ENCODE peak calls at places on chromosomes 12 and 14, in five cellular contexts. O is suprapubic skin, P is sigmoid colon, X is SK-N-SH, T is endothelial cell of umbilical vein. V is an unnamed sample.

GRCh38 chr12:118103231-118103600 is 595 bp downstream of the VSIG10 start:
- DNase-seq in P (peak; percentile 66), X (no peak), T (peak; percentile 43), O (peak; percentile 69), V (peak; percentile 31)

GRCh38 chr12:131830335-131831020 is 2.3 kb downstream of the MMP17 start:
- DNase-seq in X (peak; percentile 87), O (peak; percentile 87), P (peak; percentile 92), T (peak; percentile 70), V (peak; percentile 62)

GRCh38 chr12:42094277-42094676 is 50.4 kb downstream of the GXYLT1 start:
- DNase-seq in T (peak; percentile 39), X (no peak), P (no peak), O (no peak), V (no peak)

GRCh38 chr12:109598428-109598854 is 24.8 kb downstream of the MVK start:
- DNase-seq in X (peak; percentile 62), P (no peak), O (no peak), T (no peak), V (no peak)

GRCh38 chr14:61891251-61891650 is 129.0 kb downstream of the SNAPC1 start:
- DNase-seq in O (no peak), P (no peak), X (no peak), T (peak; percentile 14), V (no peak)

GRCh38 chr12:53481957-53482586 is 17.2 kb downstream of the MAP3K12 start:
- DNase-seq in O (no peak), P (peak; percentile 68), T (no peak), X (peak; percentile 60), V (no peak)

GRCh38 chr14:72513994-72514659 is 379.8 kb downstream of the DPF3 start:
- DNase-seq in P (no peak), T (peak; percentile 42), O (no peak), X (peak; percentile 50), V (no peak)

GRCh38 chr12:47881826-47882427 is 22.9 kb downstream of the VDR start:
- DNase-seq in X (no peak), P (peak; percentile 74), O (peak; percentile 86), T (no peak), V (no peak)

GRCh38 chr14:37992489-37992888 is 215.2 kb upstream of the SSTR1 start:
- DNase-seq in O (no peak), T (no peak), X (no peak), P (no peak), V (no peak)

GRCh38 chr14:73237219-73237785 is at the start of gene PAPLN:
- DNase-seq in P (peak; percentile 80), O (no peak), X (peak; percentile 73), T (no peak), V (peak; percentile 61)

GRCh38 chr14:35438910-35439713 is 34.6 kb upstream of the NFKBIA start:
- DNase-seq in P (no peak), T (no peak), X (peak; percentile 19), O (no peak), V (no peak)

GRCh38 chr12:64080319-64081008 is 141.6 kb downstream of the KICS2 start:
- DNase-seq in O (no peak), T (no peak), P (no peak), X (no peak), V (peak; percentile 52)

GRCh38 chr14:68978550-68978911 is 571 bp downstream of the ACTN1 start:
- DNase-seq in X (peak; percentile 79), T (peak; percentile 33), O (peak; percentile 79), P (peak; percentile 88), V (peak; percentile 66)

GRCh38 chr12:6171409-6172015 is 28.7 kb upstream of the CD9 start:
- DNase-seq in O (no peak), P (peak; percentile 69), X (no peak), T (peak; percentile 99), V (no peak)

GRCh38 chr12:120858306-120859088 is 45.7 kb downstream of the SPPL3 start:
- DNase-seq in P (no peak), O (no peak), T (no peak), X (no peak), V (no peak)

GRCh38 chr12:132774159-132774558 is 12.5 kb upstream of the ANKLE2 start:
- DNase-seq in O (no peak), P (no peak), X (no peak), T (no peak), V (no peak)

GRCh38 chr12:32568241-32568640 is 110.9 kb upstream of the DNM1L start:
- DNase-seq in X (no peak), O (no peak), P (no peak), T (peak; percentile 87), V (no peak)

GRCh38 chr12:87930652-87931051 is 98.5 kb downstream of the C12orf50 start:
- DNase-seq in O (no peak), T (no peak), P (no peak), X (no peak), V (no peak)

GRCh38 chr12:50174971-50175715 is 8.0 kb upstream of the CERS5 start:
- DNase-seq in O (no peak), T (peak; percentile 87), X (peak; percentile 64), P (no peak), V (no peak)

GRCh38 chr12:65505321-65506121 is 227.0 kb downstream of the MSRB3 start:
- DNase-seq in X (no peak), O (no peak), T (no peak), P (no peak), V (no peak)

GRCh38 chr12:10750385-10750727 is 27.2 kb upstream of the YBX3 start:
- DNase-seq in P (no peak), X (no peak), T (no peak), O (no peak), V (no peak)

GRCh38 chr12:10753066-10753465 is 29.9 kb upstream of the YBX3 start:
- DNase-seq in O (no peak), X (no peak), T (no peak), P (no peak), V (no peak)

GRCh38 chr12:10759657-10760056 is 36.5 kb upstream of the YBX3 start:
- DNase-seq in X (no peak), O (no peak), P (no peak), T (no peak), V (no peak)

DNA sequence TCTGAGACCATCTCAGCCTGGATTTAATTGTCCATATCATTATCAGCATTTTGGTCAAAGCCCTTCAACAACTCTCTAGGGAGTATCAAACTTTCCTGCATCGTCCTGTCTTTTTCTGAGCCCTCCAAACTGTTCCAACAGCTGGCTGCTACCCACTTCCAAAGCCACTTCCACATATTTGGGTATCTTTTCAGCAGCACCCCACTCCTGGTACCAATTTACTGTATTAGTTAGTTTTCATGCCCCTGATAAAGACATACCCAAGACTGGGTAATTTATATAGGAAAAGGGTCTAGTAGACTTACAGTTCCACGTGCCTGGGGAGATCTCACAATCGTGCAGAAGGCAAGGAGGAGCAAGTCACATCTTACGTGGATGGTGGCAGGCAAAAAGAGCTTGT is 33.1 kb upstream of the YBX3 start:
- DNase-seq in X (no peak), O (no peak), T (no peak), P (no peak), V (no peak)
- TF ChIP-seq POLR2AphosphoS5 in X (no peak), O (no peak), T (no peak), P (no peak), V (no peak)

DNA sequence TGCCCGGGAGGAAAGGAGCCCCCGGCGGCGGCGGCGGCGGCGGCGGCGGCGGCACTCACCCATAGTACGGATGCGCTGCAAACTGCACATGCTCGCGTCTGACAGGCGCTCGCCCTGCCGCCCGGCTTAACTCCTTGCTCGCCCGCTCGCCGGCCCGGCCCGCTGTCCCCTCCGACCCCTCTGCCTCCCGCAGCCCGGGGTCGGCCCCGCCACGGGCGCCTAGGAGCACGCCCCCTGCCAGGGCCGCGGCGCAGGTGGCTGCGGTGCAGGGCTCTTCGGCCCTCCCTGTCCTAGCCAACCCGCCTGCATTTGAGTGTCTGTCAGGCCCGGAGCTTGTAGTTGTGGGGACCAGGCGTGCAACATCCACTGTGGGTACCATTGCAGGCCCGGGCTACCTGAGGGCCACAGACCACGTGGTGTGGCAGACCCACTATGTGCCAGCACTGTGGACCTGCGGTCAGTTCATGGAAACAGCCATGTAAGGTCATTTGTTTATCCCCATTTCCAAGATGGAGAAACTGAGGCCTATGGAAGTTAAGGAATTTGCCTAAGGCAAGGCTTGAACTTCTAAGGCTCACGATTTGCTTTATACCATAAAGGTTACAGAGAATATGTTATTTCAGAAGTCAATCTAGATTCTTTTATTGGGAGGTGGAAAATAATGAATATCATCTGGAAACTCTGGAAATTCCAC is 17.6 kb upstream of the PLEKHH1 start:
- DNase-seq in T (no peak), X (no peak), O (peak; percentile 60), P (no peak), V (no peak)
- H3K27ac ChIP-seq in T (no peak overlapping the region), X (no peak overlapping the region), O (no peak overlapping the region), P (no peak overlapping the region), V (peak overlapping the region; percentile 85)

GRCh38 chr12:14417717-14418116 is 52.2 kb downstream of the ATF7IP start:
- DNase-seq in T (peak; percentile 96), X (peak; percentile 46), O (no peak), P (peak; percentile 77), V (peak; percentile 64)
- TF ChIP-seq POLR2AphosphoS5 in T (no peak), X (no peak), O (no peak), P (no peak), V (no peak)

GRCh38 chr12:78119351-78119918 is 288.7 kb downstream of the NAV3 start:
- DNase-seq in X (no peak), T (no peak), O (peak; percentile 64), P (no peak), V (no peak)
- H3K27ac ChIP-seq in X (no peak overlapping the region), T (no peak overlapping the region), O (no peak overlapping the region), P (no peak overlapping the region), V (no peak overlapping the region)

DNA sequence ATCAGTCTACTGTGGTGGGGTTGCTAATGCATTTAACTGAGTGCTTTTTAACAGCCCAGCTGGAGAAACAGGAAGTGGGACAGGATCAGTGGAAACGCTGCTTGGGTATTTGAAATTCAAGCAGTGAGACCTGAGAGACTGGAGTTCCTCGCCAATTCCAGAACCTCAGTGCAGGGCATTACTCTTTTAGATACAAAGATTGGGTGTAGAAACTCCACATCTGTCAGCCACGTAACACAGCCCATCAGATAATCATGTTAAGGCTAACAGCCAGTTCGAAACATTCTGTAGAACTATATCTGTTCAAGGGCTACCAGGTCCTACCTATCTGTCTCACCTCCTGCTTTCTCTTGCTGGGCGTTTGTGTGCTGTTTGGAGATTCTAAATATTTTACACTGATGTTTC is 45.5 kb downstream of the RAD52 start:
- DNase-seq in O (no peak), T (peak; percentile 40), X (peak; percentile 38), P (no peak), V (no peak)
- TF ChIP-seq POLR2AphosphoS5 in O (no peak), T (no peak), X (no peak), P (no peak), V (no peak)

GRCh38 chr14:51609251-51609986 is 42.3 kb upstream of the FRMD6 start:
- DNase-seq in T (peak; percentile 21), O (no peak), P (no peak), X (no peak), V (no peak)
- H3K27ac ChIP-seq in T (no peak overlapping the region), O (no peak overlapping the region), P (no peak overlapping the region), X (peak overlapping the region; percentile 69), V (no peak overlapping the region)